ENCODE peak calls at places on chromosomes 7 and 10, in nine cellular contexts. G is neuronal stem cell; J is fibroblast of lung; M is tibial artery; N is heart left ventricle; F is CD8-positive, alpha-beta T cell; A is caudate nucleus; P is testis; C is transverse colon. T is an unnamed sample.

GRCh38 chr10:132058111-132058745 is 7.5 kb upstream of the JAKMIP3 start:
- DNase-seq in G (no peak), J (no peak), M (no peak), N (peak), F (no peak), A (no peak), P (no peak), C (no peak), T (no peak)

GRCh38 chr10:96470108-96470743 is 43.5 kb downstream of the TLL2 start:
- DNase-seq in G (peak), J (peak), M (no peak), N (no peak), F (no peak), A (peak), P (peak), C (no peak), T (peak)

GRCh38 chr7:151844080-151844827 is 32.7 kb downstream of the PRKAG2 start:
- DNase-seq in G (no peak), J (peak), M (no peak), N (no peak), F (no peak), A (no peak), P (no peak), C (no peak), T (no peak)

GRCh38 chr7:133819695-133820094 is 307.4 kb upstream of the LRGUK start:
- DNase-seq in G (no peak), J (no peak), M (no peak), N (no peak), F (no peak), A (no peak), P (no peak), C (no peak), T (no peak)

GRCh38 chr7:22173884-22174573 is 182.9 kb downstream of the RAPGEF5 start:
- DNase-seq in G (no peak), J (no peak), M (no peak), N (no peak), F (no peak), A (no peak), P (no peak), C (no peak), T (no peak)

GRCh38 chr7:46186131-46186530 is 265.1 kb upstream of the IGFBP3 start:
- DNase-seq in G (no peak), J (no peak), M (no peak), N (no peak), F (no peak), A (no peak), P (no peak), C (no peak), T (no peak)

GRCh38 chr7:141695803-141696289 is 6.1 kb downstream of the DENND11 start:
- DNase-seq in G (no peak), J (no peak), M (no peak), N (no peak), F (no peak), A (no peak), P (no peak), C (peak), T (no peak)

GRCh38 chr10:5488272-5489161 is 10.9 kb downstream of the CALML5 start:
- DNase-seq in G (no peak), J (no peak), M (no peak), N (no peak), F (no peak), A (no peak), P (no peak), C (peak), T (peak)

GRCh38 chr10:43265799-43266721 is 805 bp downstream of the RASGEF1A start:
- DNase-seq in G (no peak), J (no peak), M (no peak), N (peak), F (peak), A (no peak), P (no peak), C (peak), T (peak)

GRCh38 chr7:144835166-144835611 is 664 bp downstream of the TPK1 start:
- DNase-seq in G (no peak), J (peak), M (peak), N (peak), F (peak), A (no peak), P (peak), C (peak), T (peak)

GRCh38 chr7:1632506-1632905 is 37.6 kb upstream of the ELFN1 start:
- DNase-seq in G (no peak), J (no peak), M (no peak), N (peak), F (no peak), A (no peak), P (no peak), C (no peak), T (no peak)

GRCh38 chr7:50793947-50794570 is 11.4 kb upstream of the GRB10 start:
- DNase-seq in G (no peak), J (no peak), M (no peak), N (no peak), F (no peak), A (no peak), P (no peak), C (no peak), T (no peak)
- H3K27ac ChIP-seq in G (no peak), J (no peak), M (peak), N (peak), F (no peak), A (no peak), P (no peak), C (peak), T (peak)

GRCh38 chr7:108132551-108133265 is 2.5 kb upstream of the LAMB4 start:
- DNase-seq in G (peak), J (peak), M (no peak), N (no peak), F (no peak), A (no peak), P (no peak), C (no peak), T (no peak)
- H3K27ac ChIP-seq in G (peak), J (no peak), M (no peak), N (no peak), F (no peak), A (no peak), P (no peak), C (no peak), T (no peak)

DNA sequence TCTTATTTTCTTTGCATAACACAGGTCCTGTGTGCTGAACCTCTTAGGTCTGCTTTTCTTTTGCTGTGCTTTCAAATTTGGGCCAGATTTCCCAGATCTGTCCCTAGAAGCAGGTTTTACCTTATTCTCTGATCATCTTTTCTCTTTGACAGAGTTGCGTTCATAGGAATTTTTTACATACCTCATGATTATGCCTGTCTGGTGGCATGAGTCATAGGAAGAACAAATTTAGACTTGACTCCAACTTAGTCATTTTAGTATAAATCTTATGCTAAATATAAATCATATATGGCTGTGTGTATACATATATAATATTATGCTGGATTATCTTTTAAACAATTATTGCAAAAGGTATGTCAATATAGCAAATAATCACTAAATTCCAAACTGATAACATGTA is 1038.9 kb downstream of the GRM8 start:
- DNase-seq in G (no peak), J (no peak), M (no peak), N (no peak), F (no peak), A (no peak), P (no peak), C (no peak), T (no peak)
- H3K27ac ChIP-seq in G (no peak), J (no peak), M (no peak), N (no peak), F (no peak), A (peak), P (no peak), C (no peak), T (no peak)

DNA sequence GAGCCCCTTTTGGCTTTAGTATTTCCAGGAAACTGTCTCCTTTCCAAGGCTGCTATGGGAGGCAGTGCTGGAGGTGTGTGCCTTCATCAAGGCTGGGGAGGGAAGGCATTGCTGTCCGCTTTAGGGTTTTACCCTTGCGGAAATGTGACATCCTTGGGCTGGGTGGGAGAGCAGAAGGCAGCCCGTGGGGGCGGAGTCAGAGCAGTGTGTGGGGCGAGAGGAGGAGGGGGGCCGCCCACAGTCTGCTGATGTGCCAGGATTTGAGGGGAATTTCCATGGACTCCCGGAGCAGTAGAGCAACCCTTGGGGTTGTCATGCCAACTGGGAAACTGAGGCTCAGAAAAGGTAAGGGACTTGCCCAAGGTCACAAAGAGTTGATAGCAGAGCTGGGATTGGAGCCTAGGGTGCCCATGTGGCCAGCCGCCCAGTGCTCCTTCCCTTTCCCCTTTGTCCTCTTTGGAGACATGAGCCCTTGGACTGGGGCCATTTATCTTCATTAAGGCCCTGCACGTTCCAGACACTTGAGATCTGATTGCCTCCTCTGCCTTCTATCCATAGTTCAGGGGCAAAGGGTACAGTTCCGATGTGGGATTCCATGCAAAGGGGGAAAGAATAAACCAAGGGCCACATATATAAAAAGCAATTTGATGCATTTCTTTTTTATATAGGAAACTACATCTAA is 22.2 kb downstream of the TSPAN15 start:
- DNase-seq in G (no peak), J (no peak), M (no peak), N (no peak), F (no peak), A (no peak), P (no peak), C (no peak), T (peak)
- H3K27ac ChIP-seq in G (no peak), J (no peak), M (peak), N (peak), F (no peak), A (no peak), P (no peak), C (peak), T (no peak)

GRCh38 chr7:43456200-43456599 is 126.7 kb upstream of the STK17A start:
- DNase-seq in G (no peak), J (peak), M (no peak), N (no peak), F (no peak), A (no peak), P (no peak), C (no peak), T (no peak)
- H3K27ac ChIP-seq in G (no peak), J (no peak), M (no peak), N (no peak), F (no peak), A (no peak), P (no peak), C (no peak), T (no peak)

GRCh38 chr7:35003679-35004278 is 33.5 kb downstream of the DPY19L1 start:
- DNase-seq in G (no peak), J (peak), M (peak), N (no peak), F (no peak), A (no peak), P (no peak), C (peak), T (peak)
- H3K27ac ChIP-seq in G (no peak), J (peak), M (peak), N (no peak), F (no peak), A (no peak), P (no peak), C (peak), T (no peak)

DNA sequence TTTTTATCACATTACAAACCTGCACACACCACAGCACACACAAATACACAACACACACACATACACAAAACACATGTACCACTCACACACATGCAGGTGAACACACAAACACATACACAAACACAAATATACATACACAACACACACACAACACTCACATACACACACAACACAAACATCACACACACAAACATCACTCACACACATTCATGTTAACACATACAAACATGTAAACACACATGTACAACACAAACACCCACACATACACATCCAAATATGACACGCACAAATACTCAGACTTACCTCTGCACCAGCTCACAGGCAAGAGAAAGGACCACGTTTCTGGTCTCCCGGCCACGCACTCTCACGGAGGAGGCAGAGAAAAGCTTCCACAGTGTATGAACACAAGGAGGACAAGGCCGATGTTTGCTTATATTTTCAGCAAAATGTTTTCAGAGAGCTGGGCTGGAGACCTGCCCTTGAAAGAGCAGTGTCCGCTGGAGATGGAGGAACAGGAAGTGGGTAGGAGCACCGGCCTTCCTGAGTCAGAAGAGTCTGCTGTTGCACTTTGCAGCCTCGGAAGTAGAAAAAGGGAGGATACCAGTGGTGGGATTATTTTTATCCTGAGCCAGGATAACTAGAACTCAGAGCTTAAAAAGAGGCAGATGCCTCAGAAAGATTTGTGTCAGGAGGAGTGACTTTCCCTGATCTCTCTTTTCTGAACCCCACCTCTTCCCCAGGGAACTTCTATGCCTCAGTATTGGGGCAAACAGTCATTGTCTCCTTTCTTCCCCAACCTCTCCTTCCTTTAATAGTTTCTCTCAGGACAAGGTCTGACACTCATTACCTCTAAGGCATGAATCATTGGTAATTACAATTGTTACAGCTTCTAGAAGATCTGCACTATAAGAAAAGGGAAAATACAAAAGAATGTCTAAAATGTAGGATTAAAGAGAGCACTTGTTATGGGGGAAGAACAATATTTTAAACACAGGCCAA is at the start of gene GIMAP6:
- DNase-seq in G (no peak), J (no peak), M (no peak), N (no peak), F (peak), A (no peak), P (no peak), C (peak), T (no peak)
- H3K27ac ChIP-seq in G (no peak), J (no peak), M (no peak), N (peak), F (peak), A (peak), P (no peak), C (peak), T (peak)

DNA sequence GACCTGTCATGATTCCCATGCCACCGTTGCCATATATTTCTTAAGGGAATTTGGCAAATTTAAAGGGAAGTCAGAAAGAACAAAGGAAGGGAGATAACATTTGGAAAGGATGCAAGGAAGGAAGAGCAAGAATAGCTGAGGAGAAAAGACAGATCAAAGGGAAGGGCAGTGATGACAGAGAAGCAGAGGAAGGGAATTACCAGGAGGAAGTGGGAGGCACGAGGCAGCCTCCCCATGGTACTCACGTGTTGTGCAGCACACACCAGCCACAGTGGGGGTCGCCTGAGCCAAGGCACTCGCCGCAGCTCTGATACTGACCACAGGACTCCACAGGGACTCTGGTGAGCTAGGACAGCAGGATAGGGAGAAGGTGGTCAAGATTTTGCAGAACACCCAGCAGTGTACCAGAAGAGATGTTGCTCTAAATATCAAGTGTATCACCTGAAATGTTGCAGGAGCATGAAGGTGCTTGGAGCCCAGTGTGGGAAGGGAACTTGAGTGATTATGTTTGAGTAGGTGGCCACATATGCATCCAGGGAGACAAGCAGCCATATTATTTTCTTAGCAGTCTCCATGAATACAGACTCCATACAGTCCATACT is 335.3 kb downstream of the PLXNA4 start:
- DNase-seq in G (no peak), J (no peak), M (no peak), N (no peak), F (no peak), A (no peak), P (no peak), C (no peak), T (no peak)
- H3K27ac ChIP-seq in G (no peak), J (no peak), M (no peak), N (no peak), F (no peak), A (no peak), P (no peak), C (no peak), T (no peak)

GRCh38 chr10:50431118-50431517 is 179.8 kb upstream of the ASAH2 start:
- DNase-seq in G (no peak), J (peak), M (no peak), N (no peak), F (no peak), A (no peak), P (no peak), C (no peak), T (no peak)
- H3K27ac ChIP-seq in G (no peak), J (peak), M (peak), N (peak), F (no peak), A (peak), P (no peak), C (peak), T (peak)

GRCh38 chr10:115052216-115052615 is 40.9 kb upstream of the ATRNL1 start:
- DNase-seq in G (no peak), J (no peak), M (no peak), N (no peak), F (no peak), A (no peak), P (no peak), C (no peak), T (no peak)
- H3K27ac ChIP-seq in G (no peak), J (no peak), M (no peak), N (no peak), F (no peak), A (no peak), P (no peak), C (no peak), T (no peak)